ENCODE peak calls at places on chromosome 14, in seven cellular contexts. One of them, this sample, is unnamed.

GRCh38 chr14:66403183-66403582 is 83.0 kb upstream of the CCDC196 start:
- DNase-seq in mesendoderm: peak
- DNase-seq in H9: no peak
- DNase-seq in H1: no peak
- DNase-seq in trophoblast cell: peak
- DNase-seq in IMR-90: peak
- DNase-seq in mesenchymal stem cell: peak
- DNase-seq in this sample: no peak

GRCh38 chr14:95319312-95320075 is at the start of gene CLMN:
- DNase-seq in H1: no peak
- DNase-seq in mesenchymal stem cell: peak
- DNase-seq in H9: peak
- DNase-seq in trophoblast cell: peak
- DNase-seq in mesendoderm: peak
- DNase-seq in IMR-90: peak
- DNase-seq in this sample: peak

GRCh38 chr14:26761532-26761931 is 163.7 kb upstream of the NOVA1 start:
- DNase-seq in H1: no peak
- DNase-seq in IMR-90: no peak
- DNase-seq in trophoblast cell: no peak
- DNase-seq in mesenchymal stem cell: no peak
- DNase-seq in H9: no peak
- DNase-seq in mesendoderm: no peak
- DNase-seq in this sample: no peak

GRCh38 chr14:81062816-81063215 is 107.4 kb downstream of the TSHR start:
- DNase-seq in mesendoderm: peak
- DNase-seq in trophoblast cell: peak
- DNase-seq in IMR-90: peak
- DNase-seq in H9: peak
- DNase-seq in mesenchymal stem cell: no peak
- DNase-seq in H1: peak
- DNase-seq in this sample: no peak

GRCh38 chr14:102983496-102983895 is 61.0 kb downstream of the AMN start:
- DNase-seq in H1: no peak
- DNase-seq in IMR-90: no peak
- DNase-seq in mesendoderm: no peak
- DNase-seq in H9: no peak
- DNase-seq in trophoblast cell: no peak
- DNase-seq in mesenchymal stem cell: no peak
- DNase-seq in this sample: no peak

GRCh38 chr14:71388862-71389261 is 481.6 kb downstream of the PCNX1 start:
- DNase-seq in H9: no peak
- DNase-seq in mesendoderm: peak
- DNase-seq in H1: no peak
- DNase-seq in trophoblast cell: peak
- DNase-seq in IMR-90: no peak
- DNase-seq in mesenchymal stem cell: no peak
- DNase-seq in this sample: no peak

GRCh38 chr14:99822800-99823455 is 29.7 kb downstream of the EML1 start:
- DNase-seq in mesendoderm: no peak
- DNase-seq in trophoblast cell: no peak
- DNase-seq in mesenchymal stem cell: no peak
- DNase-seq in H9: no peak
- DNase-seq in H1: no peak
- DNase-seq in IMR-90: no peak
- DNase-seq in this sample: no peak

GRCh38 chr14:43778956-43779639 is 728.0 kb downstream of the FSCB start:
- DNase-seq in IMR-90: no peak
- DNase-seq in H9: no peak
- DNase-seq in H1: no peak
- DNase-seq in mesenchymal stem cell: no peak
- DNase-seq in mesendoderm: no peak
- DNase-seq in trophoblast cell: no peak
- DNase-seq in this sample: no peak

GRCh38 chr14:65237956-65238355 is 135.6 kb upstream of the MAX start:
- DNase-seq in H9: no peak
- DNase-seq in IMR-90: no peak
- DNase-seq in mesenchymal stem cell: peak
- DNase-seq in H1: no peak
- DNase-seq in trophoblast cell: peak
- DNase-seq in mesendoderm: no peak
- DNase-seq in this sample: no peak

GRCh38 chr14:26081043-26081442 is 516.8 kb downstream of the NOVA1 start:
- DNase-seq in H9: no peak
- DNase-seq in mesendoderm: no peak
- DNase-seq in H1: no peak
- DNase-seq in IMR-90: no peak
- DNase-seq in trophoblast cell: no peak
- DNase-seq in mesenchymal stem cell: no peak
- DNase-seq in this sample: no peak

GRCh38 chr14:96399405-96399804 is 7.5 kb downstream of the AK7 start:
- DNase-seq in mesenchymal stem cell: no peak
- DNase-seq in trophoblast cell: no peak
- DNase-seq in H9: no peak
- DNase-seq in H1: no peak
- DNase-seq in mesendoderm: no peak
- DNase-seq in IMR-90: no peak
- DNase-seq in this sample: no peak

GRCh38 chr14:75720828-75721227 is 59.8 kb downstream of the TTLL5 start:
- DNase-seq in mesendoderm: no peak
- DNase-seq in IMR-90: no peak
- DNase-seq in H1: no peak
- DNase-seq in mesenchymal stem cell: peak
- DNase-seq in H9: no peak
- DNase-seq in trophoblast cell: no peak
- DNase-seq in this sample: no peak

GRCh38 chr14:56817396-56817921 is 7.2 kb upstream of the OTX2 start:
- DNase-seq in mesenchymal stem cell: no peak
- DNase-seq in mesendoderm: no peak
- DNase-seq in H1: no peak
- DNase-seq in H9: peak
- DNase-seq in IMR-90: no peak
- DNase-seq in trophoblast cell: no peak
- DNase-seq in this sample: no peak

DNA sequence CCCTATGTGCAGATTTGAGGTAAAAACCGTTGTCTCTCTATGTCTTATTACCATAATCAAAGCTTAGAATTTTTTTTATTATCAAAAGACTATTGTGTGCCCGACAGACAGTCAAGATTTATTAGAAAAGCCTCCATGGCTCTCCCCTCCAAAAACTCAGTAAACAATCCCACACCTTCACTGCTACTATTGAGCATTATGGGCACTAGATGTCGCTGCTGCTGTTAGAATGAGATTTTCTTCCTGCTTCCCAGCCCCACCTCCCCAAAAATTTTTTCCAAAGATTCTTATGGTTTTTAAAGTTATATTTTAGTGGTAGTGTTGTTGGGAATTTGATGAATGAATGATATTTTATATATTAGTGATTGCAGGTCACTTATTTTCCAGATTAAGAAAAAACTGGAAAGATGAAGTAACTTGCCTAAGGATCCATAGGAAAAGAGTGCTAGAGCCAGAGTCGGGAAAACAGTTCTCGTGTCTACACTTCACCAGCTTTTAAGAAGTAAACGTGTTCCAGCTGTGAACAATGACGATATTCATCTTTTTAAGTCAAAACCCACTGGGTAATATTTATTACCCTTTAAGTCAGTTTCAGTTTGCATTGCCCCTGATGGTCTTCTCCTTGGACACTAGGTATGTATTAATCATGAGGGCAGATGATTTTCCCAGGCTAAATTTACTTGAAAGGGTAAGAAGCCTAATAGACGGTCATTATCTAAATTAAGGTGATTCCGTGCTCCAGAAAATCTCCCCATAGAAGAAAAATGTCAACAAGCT is 12.2 kb upstream of the FOXG1 start:
- DNase-seq in IMR-90: peak
- DNase-seq in mesendoderm: peak
- DNase-seq in mesenchymal stem cell: peak
- DNase-seq in H1: no peak
- DNase-seq in H9: peak
- DNase-seq in trophoblast cell: peak
- DNase-seq in this sample: no peak
- H2AK5ac ChIP-seq in IMR-90: no peak
- H2AK5ac ChIP-seq in mesendoderm: no peak
- H2AK5ac ChIP-seq in mesenchymal stem cell: no peak
- H2AK5ac ChIP-seq in H1: no peak
- H2AK5ac ChIP-seq in H9: no peak
- H2AK5ac ChIP-seq in trophoblast cell: no peak
- H2AK5ac ChIP-seq in this sample: no peak

GRCh38 chr14:37252434-37252833 is 54.7 kb downstream of the MIPOL1 start:
- DNase-seq in mesenchymal stem cell: no peak
- DNase-seq in trophoblast cell: no peak
- DNase-seq in H9: no peak
- DNase-seq in IMR-90: no peak
- DNase-seq in H1: no peak
- DNase-seq in mesendoderm: no peak
- DNase-seq in this sample: no peak

GRCh38 chr14:37253905-37254304 is 56.2 kb downstream of the MIPOL1 start:
- DNase-seq in IMR-90: peak
- DNase-seq in H1: no peak
- DNase-seq in trophoblast cell: no peak
- DNase-seq in mesenchymal stem cell: peak
- DNase-seq in mesendoderm: no peak
- DNase-seq in H9: no peak
- DNase-seq in this sample: no peak

GRCh38 chr14:37251778-37252177 is 54.0 kb downstream of the MIPOL1 start:
- DNase-seq in H1: no peak
- DNase-seq in mesenchymal stem cell: no peak
- DNase-seq in trophoblast cell: no peak
- DNase-seq in mesendoderm: no peak
- DNase-seq in H9: no peak
- DNase-seq in IMR-90: no peak
- DNase-seq in this sample: no peak

GRCh38 chr14:37246427-37246829 is 48.7 kb downstream of the MIPOL1 start:
- DNase-seq in mesendoderm: peak
- DNase-seq in IMR-90: peak
- DNase-seq in H1: no peak
- DNase-seq in H9: no peak
- DNase-seq in mesenchymal stem cell: peak
- DNase-seq in trophoblast cell: peak
- DNase-seq in this sample: peak

GRCh38 chr14:37247777-37248461 is 50.2 kb downstream of the MIPOL1 start:
- DNase-seq in mesendoderm: no peak
- DNase-seq in mesenchymal stem cell: no peak
- DNase-seq in IMR-90: no peak
- DNase-seq in H9: no peak
- DNase-seq in trophoblast cell: no peak
- DNase-seq in H1: no peak
- DNase-seq in this sample: no peak
- H3K4ac ChIP-seq in mesendoderm: no peak
- H3K4ac ChIP-seq in mesenchymal stem cell: no peak
- H3K4ac ChIP-seq in IMR-90: no peak
- H3K4ac ChIP-seq in H9: no peak
- H3K4ac ChIP-seq in trophoblast cell: no peak
- H3K4ac ChIP-seq in H1: no peak
- H3K4ac ChIP-seq in this sample: no peak

GRCh38 chr14:101717663-101718490 is 43.6 kb upstream of the PPP2R5C start:
- DNase-seq in mesendoderm: no peak
- DNase-seq in H9: no peak
- DNase-seq in mesenchymal stem cell: no peak
- DNase-seq in trophoblast cell: no peak
- DNase-seq in H1: no peak
- DNase-seq in IMR-90: no peak
- DNase-seq in this sample: no peak
- H2AK5ac ChIP-seq in mesendoderm: no peak
- H2AK5ac ChIP-seq in H9: no peak
- H2AK5ac ChIP-seq in mesenchymal stem cell: no peak
- H2AK5ac ChIP-seq in trophoblast cell: no peak
- H2AK5ac ChIP-seq in H1: no peak
- H2AK5ac ChIP-seq in IMR-90: no peak
- H2AK5ac ChIP-seq in this sample: no peak

GRCh38 chr14:22025884-22026283 is 352.3 kb upstream of the OR4E1 start:
- DNase-seq in H1: no peak
- DNase-seq in mesenchymal stem cell: no peak
- DNase-seq in H9: no peak
- DNase-seq in trophoblast cell: no peak
- DNase-seq in IMR-90: no peak
- DNase-seq in mesendoderm: no peak
- DNase-seq in this sample: no peak
- H3K4ac ChIP-seq in H1: no peak
- H3K4ac ChIP-seq in mesenchymal stem cell: no peak
- H3K4ac ChIP-seq in H9: no peak
- H3K4ac ChIP-seq in trophoblast cell: no peak
- H3K4ac ChIP-seq in IMR-90: no peak
- H3K4ac ChIP-seq in mesendoderm: no peak
- H3K4ac ChIP-seq in this sample: no peak

DNA sequence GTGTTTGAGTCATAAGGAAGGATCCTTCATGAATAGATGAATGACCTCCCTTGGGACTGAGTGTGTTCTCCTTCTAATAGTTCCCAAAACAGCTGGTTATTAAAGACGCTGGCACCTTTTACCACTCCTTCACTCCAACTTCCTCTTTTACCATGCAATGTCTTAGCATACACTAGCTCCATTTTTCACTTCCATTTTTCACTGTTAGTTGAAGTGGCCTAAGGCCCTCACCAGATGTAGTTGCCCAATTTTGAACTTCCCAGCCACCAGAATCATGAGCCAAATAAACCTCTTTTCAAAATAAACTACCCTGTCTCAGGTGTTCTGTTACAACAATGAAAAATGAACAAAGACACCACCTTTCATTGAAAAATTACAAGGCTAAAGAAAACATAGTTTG is 64.7 kb downstream of the GPR65 start:
- DNase-seq in IMR-90: no peak
- DNase-seq in H1: no peak
- DNase-seq in mesendoderm: no peak
- DNase-seq in H9: no peak
- DNase-seq in trophoblast cell: no peak
- DNase-seq in mesenchymal stem cell: no peak
- DNase-seq in this sample: no peak
- H2AK5ac ChIP-seq in IMR-90: no peak
- H2AK5ac ChIP-seq in H1: no peak
- H2AK5ac ChIP-seq in mesendoderm: no peak
- H2AK5ac ChIP-seq in H9: no peak
- H2AK5ac ChIP-seq in trophoblast cell: no peak
- H2AK5ac ChIP-seq in mesenchymal stem cell: no peak
- H2AK5ac ChIP-seq in this sample: no peak

GRCh38 chr14:89753828-89754439 is 200.6 kb downstream of the EFCAB11 start:
- DNase-seq in IMR-90: no peak
- DNase-seq in mesendoderm: no peak
- DNase-seq in trophoblast cell: no peak
- DNase-seq in H1: no peak
- DNase-seq in mesenchymal stem cell: no peak
- DNase-seq in H9: no peak
- DNase-seq in this sample: no peak
- H3K4ac ChIP-seq in IMR-90: no peak
- H3K4ac ChIP-seq in mesendoderm: no peak
- H3K4ac ChIP-seq in trophoblast cell: no peak
- H3K4ac ChIP-seq in H1: no peak
- H3K4ac ChIP-seq in mesenchymal stem cell: no peak
- H3K4ac ChIP-seq in H9: no peak
- H3K4ac ChIP-seq in this sample: no peak

DNA sequence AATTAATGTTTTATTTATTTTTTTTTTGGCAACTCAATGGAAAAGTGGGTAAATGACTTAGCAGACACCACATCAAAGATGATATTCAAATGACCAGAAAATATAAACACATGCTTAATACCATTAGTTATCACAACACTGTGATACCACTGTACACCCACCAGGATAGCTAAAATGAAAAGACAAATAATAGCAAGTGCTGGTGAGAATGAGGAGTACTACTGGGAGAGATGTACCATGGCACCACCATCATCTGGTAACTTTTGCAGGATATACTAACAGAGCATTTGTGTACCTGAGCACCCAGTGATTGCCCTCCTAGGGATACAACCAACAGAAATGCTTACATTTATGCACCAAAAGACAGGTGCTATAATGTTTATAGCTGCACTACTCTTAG is 21.9 kb downstream of the TRIM9 start:
- DNase-seq in H9: no peak
- DNase-seq in trophoblast cell: no peak
- DNase-seq in H1: no peak
- DNase-seq in mesendoderm: no peak
- DNase-seq in mesenchymal stem cell: no peak
- DNase-seq in IMR-90: no peak
- DNase-seq in this sample: no peak
- H2AK5ac ChIP-seq in H9: no peak
- H2AK5ac ChIP-seq in trophoblast cell: no peak
- H2AK5ac ChIP-seq in H1: no peak
- H2AK5ac ChIP-seq in mesendoderm: no peak
- H2AK5ac ChIP-seq in mesenchymal stem cell: no peak
- H2AK5ac ChIP-seq in IMR-90: no peak
- H2AK5ac ChIP-seq in this sample: no peak